ENCODE peak calls at places on chromosomes 6 and 20, in four cellular contexts. J is brain microvascular endothelial cell, D is lower leg skin, M is HFF-Myc. A is an unnamed sample.

GRCh38 chr20:17225891-17226409 is 890 bp upstream of the PCSK2 start:
- DNase-seq in J (no peak), D (no peak), M (no peak), A (no peak)

GRCh38 chr6:47151232-47151898 is 109.2 kb upstream of the ADGRF1 start:
- DNase-seq in J (no peak), D (no peak), M (no peak), A (no peak)

GRCh38 chr6:24721461-24722215 is 2.7 kb upstream of the C6orf62 start:
- DNase-seq in J (no peak), D (peak; percentile 97), M (no peak), A (peak; percentile 80)

GRCh38 chr20:46192376-46192944 is 74.3 kb downstream of the CD40 start:
- DNase-seq in J (no peak), D (no peak), M (no peak), A (no peak)

GRCh38 chr6:148884461-148884860 is 137.6 kb downstream of the UST start:
- DNase-seq in J (no peak), D (no peak), M (no peak), A (no peak)

GRCh38 chr6:35687658-35688604 is 784 bp downstream of the FKBP5 start:
- DNase-seq in J (no peak), D (no peak), M (no peak), A (peak; percentile 31)

GRCh38 chr20:51588762-51589161 is 46.2 kb upstream of the NFATC2 start:
- DNase-seq in J (no peak), D (no peak), M (no peak), A (no peak)

GRCh38 chr6:134254118-134254517 is 63.8 kb downstream of the SGK1 start:
- DNase-seq in J (no peak), D (no peak), M (no peak), A (no peak)

GRCh38 chr20:33838035-33838864 is 27.1 kb downstream of the CHMP4B start:
- DNase-seq in J (no peak), D (no peak), M (no peak), A (no peak)

DNA sequence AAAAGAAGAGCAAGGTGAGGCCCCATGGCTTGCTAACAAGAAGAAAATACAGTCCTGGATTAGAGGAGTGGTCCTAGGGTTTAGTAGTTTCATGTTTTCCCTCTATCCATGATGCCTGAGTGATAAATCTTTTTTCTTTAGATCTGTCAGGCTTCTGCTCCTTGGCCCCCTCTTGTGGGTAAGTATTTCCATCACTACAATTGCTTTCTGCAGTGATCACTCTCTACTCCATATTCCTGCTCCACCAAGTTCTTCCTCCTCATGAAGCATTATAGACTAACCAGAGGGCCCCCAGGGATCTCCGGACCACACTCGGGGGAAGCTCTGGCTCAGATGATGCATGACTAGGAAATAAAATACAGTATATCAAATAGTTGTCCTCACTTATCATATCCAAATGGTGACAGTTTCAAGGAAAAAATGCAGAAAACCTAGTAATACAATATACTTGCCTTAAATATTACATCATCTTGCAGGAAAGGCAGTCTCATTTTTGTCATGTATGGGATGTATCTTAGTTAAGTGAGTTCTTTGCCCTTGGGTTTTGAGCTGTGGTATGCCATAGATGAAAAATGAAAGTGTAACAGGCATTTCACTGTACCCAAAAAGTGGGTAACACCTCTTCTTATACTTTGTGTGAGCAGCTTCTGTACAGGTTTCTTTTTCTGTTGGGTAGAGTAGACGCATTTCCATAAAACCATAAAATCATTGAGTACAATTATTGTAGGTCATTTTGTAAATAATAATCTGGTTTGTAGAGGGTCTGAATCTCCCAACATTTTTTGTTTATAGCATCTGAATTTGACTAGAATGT is 200.9 kb upstream of the EYA4 start:
- DNase-seq in J (peak; percentile 38), D (no peak), M (no peak), A (no peak)
- TF ChIP-seq CTCF in J (peak; percentile 74), D (no peak), M (peak; percentile 40), A (peak; percentile 28)

GRCh38 chr6:91337967-91338366 is 751.1 kb upstream of the MAP3K7 start:
- DNase-seq in J (no peak), D (no peak), M (no peak), A (no peak)
- TF ChIP-seq CTCF in J (peak; percentile 34), D (no peak), M (no peak), A (peak; percentile 24)

GRCh38 chr6:170292778-170293164 is 1.9 kb upstream of the DLL1 start:
- DNase-seq in J (no peak), D (no peak), M (no peak), A (no peak)
- TF ChIP-seq CTCF in J (no peak), D (no peak), M (no peak), A (no peak)

GRCh38 chr6:56440551-56440981 is 193.2 kb upstream of the COL21A1 start:
- DNase-seq in J (no peak), D (no peak), M (no peak), A (no peak)

GRCh38 chr6:56444855-56445254 is 197.5 kb upstream of the COL21A1 start:
- DNase-seq in J (no peak), D (no peak), M (no peak), A (no peak)

GRCh38 chr6:56450376-56450775 is 192.3 kb downstream of the DST start:
- DNase-seq in J (no peak), D (no peak), M (no peak), A (no peak)

GRCh38 chr6:56448056-56448455 is 194.6 kb downstream of the DST start:
- DNase-seq in J (no peak), D (no peak), M (no peak), A (no peak)

GRCh38 chr6:56445818-56446217 is 196.9 kb downstream of the DST start:
- DNase-seq in J (no peak), D (no peak), M (no peak), A (no peak)
- TF ChIP-seq CTCF in J (no peak), D (no peak), M (no peak), A (no peak)

DNA sequence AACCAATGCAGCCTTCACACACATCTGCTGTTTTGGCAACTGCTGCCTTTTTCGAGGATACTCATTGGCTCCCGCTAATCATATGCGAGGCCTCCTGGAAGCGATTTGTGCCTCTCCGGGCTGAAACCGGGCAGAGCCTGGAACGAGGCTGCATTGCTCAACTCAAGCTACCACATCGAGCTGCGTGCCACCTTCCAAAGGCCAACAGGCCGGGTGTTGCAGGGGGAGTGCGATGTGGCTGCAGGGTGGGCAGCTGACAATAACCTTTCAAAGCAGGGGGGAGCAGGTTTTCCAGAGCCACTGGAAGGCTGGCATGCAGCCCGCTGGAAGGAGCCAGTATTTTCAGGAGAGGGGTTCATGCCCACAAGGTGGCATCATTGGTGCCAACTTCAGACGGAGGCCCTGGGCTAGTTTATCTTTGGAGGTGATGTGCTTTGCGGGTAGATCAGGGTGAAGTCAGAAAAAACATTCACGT is 122.6 kb upstream of the IFNGR1 start:
- DNase-seq in J (no peak), D (no peak), M (peak; percentile 22), A (no peak)
- TF ChIP-seq CTCF in J (peak; percentile 25), D (no peak), M (peak; percentile 8), A (peak; percentile 47)

GRCh38 chr6:40804905-40805304 is 217.7 kb upstream of the LRFN2 start:
- DNase-seq in J (no peak), D (peak; percentile 9), M (no peak), A (no peak)

GRCh38 chr6:40803897-40804702 is 216.9 kb upstream of the LRFN2 start:
- DNase-seq in J (no peak), D (peak; percentile 25), M (no peak), A (no peak)

GRCh38 chr6:40806479-40806878 is 219.3 kb upstream of the LRFN2 start:
- DNase-seq in J (no peak), D (peak; percentile 72), M (no peak), A (no peak)

GRCh38 chr6:40807484-40807883 is 220.3 kb upstream of the LRFN2 start:
- DNase-seq in J (no peak), D (peak; percentile 53), M (no peak), A (no peak)

GRCh38 chr6:40805336-40805735 is 218.2 kb upstream of the LRFN2 start:
- DNase-seq in J (no peak), D (peak; percentile 37), M (no peak), A (no peak)
- TF ChIP-seq CTCF in J (no peak), D (no peak), M (no peak), A (no peak)